ENCODE peak calls at places on chromosomes 4 and X, in nine cellular contexts. S is Peyer's patch, X is AG04450, B is IMR-90, T is suprapubic skin, N is colonic mucosa, V is AG10803, O is astrocyte of the spinal cord, K is adrenal gland. L is an unnamed sample.

GRCh38 chr4:169059294-169060201 is 49.5 kb upstream of the CBR4 start:
- DNase-seq in S (no peak), X (no peak), B (no peak), T (peak), N (no peak), V (peak), O (no peak), K (no peak), L (no peak)

GRCh38 chr4:105714071-105714521 is 5.5 kb downstream of the GSTCD start:
- DNase-seq in S (no peak), X (no peak), B (no peak), T (no peak), N (no peak), V (no peak), O (no peak), K (no peak), L (no peak)

GRCh38 chrX:107154787-107155620 is 36.4 kb upstream of the RBM41 start:
- DNase-seq in S (no peak), X (no peak), B (peak), T (no peak), N (no peak), V (no peak), O (peak), K (no peak), L (no peak)

GRCh38 chr4:170090667-170091052 is 904 bp upstream of the AADAT start:
- DNase-seq in S (no peak), X (no peak), B (peak), T (no peak), N (no peak), V (peak), O (no peak), K (no peak), L (no peak)

GRCh38 chr4:163681208-163681821 is 186.8 kb downstream of the TMA16 start:
- DNase-seq in S (peak), X (no peak), B (peak), T (no peak), N (peak), V (no peak), O (peak), K (peak), L (no peak)

GRCh38 chr4:8871417-8872401 is at the start of gene HMX1:
- DNase-seq in S (no peak), X (no peak), B (no peak), T (no peak), N (no peak), V (no peak), O (no peak), K (no peak), L (no peak)

GRCh38 chr4:131419147-131419546 is 1729.9 kb upstream of the PCDH10 start:
- DNase-seq in S (no peak), X (no peak), B (no peak), T (no peak), N (no peak), V (no peak), O (no peak), K (no peak), L (no peak)

GRCh38 chr4:25927361-25928040 is 13.5 kb downstream of the SMIM20 start:
- DNase-seq in S (no peak), X (no peak), B (no peak), T (no peak), N (no peak), V (no peak), O (no peak), K (no peak), L (no peak)

GRCh38 chrX:4932790-4933189 is 1219.3 kb upstream of the PRKX start:
- DNase-seq in S (no peak), X (no peak), B (no peak), T (no peak), N (no peak), V (no peak), O (peak), K (no peak), L (no peak)

GRCh38 chr4:100988876-100989275 is 358.4 kb downstream of the PPP3CA start:
- DNase-seq in S (no peak), X (no peak), B (no peak), T (no peak), N (no peak), V (peak), O (peak), K (no peak), L (no peak)

GRCh38 chrX:46325312-46325877 is 219.8 kb downstream of the ZNF674 start:
- DNase-seq in S (no peak), X (peak), B (peak), T (no peak), N (no peak), V (peak), O (peak), K (peak), L (no peak)

GRCh38 chr4:106186201-106186600 is 129.8 kb downstream of the TBCK start:
- DNase-seq in S (no peak), X (no peak), B (no peak), T (no peak), N (no peak), V (peak), O (no peak), K (no peak), L (no peak)

GRCh38 chr4:149987330-149987751 is 90.9 kb upstream of the DCLK2 start:
- DNase-seq in S (no peak), X (no peak), B (no peak), T (no peak), N (no peak), V (peak), O (peak), K (no peak), L (no peak)

GRCh38 chr4:165381821-165382373 is 3.1 kb downstream of the CPE start:
- DNase-seq in S (no peak), X (no peak), B (no peak), T (no peak), N (no peak), V (no peak), O (no peak), K (no peak), L (no peak)

GRCh38 chr4:121939690-121940089 is 12.2 kb downstream of the TRPC3 start:
- DNase-seq in S (no peak), X (no peak), B (peak), T (no peak), N (no peak), V (no peak), O (no peak), K (no peak), L (no peak)

GRCh38 chr4:41070516-41071281 is 143.6 kb downstream of the APBB2 start:
- DNase-seq in S (no peak), X (no peak), B (peak), T (no peak), N (no peak), V (peak), O (no peak), K (no peak), L (no peak)

GRCh38 chr4:3197366-3198105 is 51.4 kb upstream of the MSANTD1 start:
- DNase-seq in S (no peak), X (no peak), B (no peak), T (peak), N (no peak), V (no peak), O (no peak), K (no peak), L (no peak)

GRCh38 chrX:80817002-80817401 is 7.3 kb upstream of the BRWD3 start:
- DNase-seq in S (no peak), X (no peak), B (no peak), T (no peak), N (no peak), V (peak), O (peak), K (no peak), L (no peak)

GRCh38 chrX:155997436-155997835 is at the start of gene IL9R:
- DNase-seq in S (no peak), X (no peak), B (no peak), T (no peak), N (no peak), V (no peak), O (no peak), K (no peak), L (peak)

GRCh38 chr4:178140326-178140915 is 698.2 kb upstream of the AGA start:
- DNase-seq in S (no peak), X (no peak), B (no peak), T (no peak), N (no peak), V (no peak), O (no peak), K (no peak), L (no peak)

GRCh38 chr4:40199999-40200880 is 3.4 kb downstream of the RHOH start:
- DNase-seq in S (peak), X (no peak), B (peak), T (no peak), N (no peak), V (peak), O (peak), K (no peak), L (peak)

GRCh38 chrX:119228506-119229290 is 7.4 kb upstream of the PGRMC1 start:
- DNase-seq in S (no peak), X (peak), B (peak), T (no peak), N (no peak), V (peak), O (peak), K (peak), L (no peak)

GRCh38 chrX:147069926-147070325 is 255.4 kb upstream of the CXorf51A start:
- DNase-seq in S (no peak), X (no peak), B (no peak), T (no peak), N (no peak), V (no peak), O (no peak), K (no peak), L (no peak)

GRCh38 chr4:133263082-133263481 is 114.0 kb downstream of the PCDH10 start:
- DNase-seq in S (no peak), X (no peak), B (no peak), T (no peak), N (no peak), V (no peak), O (no peak), K (no peak), L (no peak)

GRCh38 chr4:163930086-163930485 is 435.6 kb downstream of the TMA16 start:
- DNase-seq in S (no peak), X (no peak), B (no peak), T (no peak), N (no peak), V (no peak), O (no peak), K (no peak), L (no peak)

GRCh38 chr4:54661156-54661555 is 3.4 kb downstream of the KIT start:
- DNase-seq in S (no peak), X (no peak), B (peak), T (no peak), N (no peak), V (peak), O (peak), K (no peak), L (no peak)

GRCh38 chr4:1026115-1026514 is 14.7 kb downstream of the FGFRL1 start:
- DNase-seq in S (peak), X (no peak), B (peak), T (no peak), N (peak), V (no peak), O (no peak), K (peak), L (peak)

GRCh38 chr4:152197211-152197610 is 338.7 kb downstream of the FBXW7 start:
- DNase-seq in S (no peak), X (no peak), B (no peak), T (no peak), N (no peak), V (no peak), O (no peak), K (no peak), L (no peak)

GRCh38 chr4:155392486-155393184 is 15.9 kb upstream of the MAP9 start:
- DNase-seq in S (no peak), X (peak), B (peak), T (no peak), N (no peak), V (peak), O (peak), K (no peak), L (no peak)

GRCh38 chr4:187732524-187732923 is 263.0 kb upstream of the ZFP42 start:
- DNase-seq in S (no peak), X (no peak), B (peak), T (no peak), N (no peak), V (no peak), O (no peak), K (no peak), L (no peak)

GRCh38 chr4:89316931-89317366 is 9.3 kb upstream of the GPRIN3 start:
- DNase-seq in S (no peak), X (no peak), B (peak), T (no peak), N (no peak), V (peak), O (peak), K (no peak), L (no peak)

GRCh38 chrX:47573334-47574095 is 8.7 kb upstream of the TIMP1 start:
- DNase-seq in S (no peak), X (no peak), B (peak), T (peak), N (peak), V (peak), O (peak), K (peak), L (no peak)

GRCh38 chr4:7384929-7385890 is 49.5 kb downstream of the PSAPL1 start:
- DNase-seq in S (no peak), X (no peak), B (no peak), T (peak), N (no peak), V (no peak), O (no peak), K (no peak), L (no peak)

GRCh38 chr4:160283081-160283480 is 1180.2 kb downstream of the RAPGEF2 start:
- DNase-seq in S (no peak), X (no peak), B (no peak), T (no peak), N (no peak), V (no peak), O (no peak), K (no peak), L (no peak)

GRCh38 chrX:130098202-130098552 is 12.1 kb downstream of the ELF4 start:
- DNase-seq in S (no peak), X (no peak), B (no peak), T (no peak), N (no peak), V (no peak), O (no peak), K (no peak), L (no peak)

GRCh38 chr4:150355404-150355803 is 226.5 kb upstream of the MAB21L2 start:
- DNase-seq in S (no peak), X (no peak), B (no peak), T (no peak), N (no peak), V (no peak), O (no peak), K (no peak), L (no peak)

GRCh38 chrX:120727911-120728310 is 98.1 kb upstream of the C1GALT1C1 start:
- DNase-seq in S (no peak), X (no peak), B (no peak), T (no peak), N (no peak), V (peak), O (no peak), K (no peak), L (no peak)

DNA sequence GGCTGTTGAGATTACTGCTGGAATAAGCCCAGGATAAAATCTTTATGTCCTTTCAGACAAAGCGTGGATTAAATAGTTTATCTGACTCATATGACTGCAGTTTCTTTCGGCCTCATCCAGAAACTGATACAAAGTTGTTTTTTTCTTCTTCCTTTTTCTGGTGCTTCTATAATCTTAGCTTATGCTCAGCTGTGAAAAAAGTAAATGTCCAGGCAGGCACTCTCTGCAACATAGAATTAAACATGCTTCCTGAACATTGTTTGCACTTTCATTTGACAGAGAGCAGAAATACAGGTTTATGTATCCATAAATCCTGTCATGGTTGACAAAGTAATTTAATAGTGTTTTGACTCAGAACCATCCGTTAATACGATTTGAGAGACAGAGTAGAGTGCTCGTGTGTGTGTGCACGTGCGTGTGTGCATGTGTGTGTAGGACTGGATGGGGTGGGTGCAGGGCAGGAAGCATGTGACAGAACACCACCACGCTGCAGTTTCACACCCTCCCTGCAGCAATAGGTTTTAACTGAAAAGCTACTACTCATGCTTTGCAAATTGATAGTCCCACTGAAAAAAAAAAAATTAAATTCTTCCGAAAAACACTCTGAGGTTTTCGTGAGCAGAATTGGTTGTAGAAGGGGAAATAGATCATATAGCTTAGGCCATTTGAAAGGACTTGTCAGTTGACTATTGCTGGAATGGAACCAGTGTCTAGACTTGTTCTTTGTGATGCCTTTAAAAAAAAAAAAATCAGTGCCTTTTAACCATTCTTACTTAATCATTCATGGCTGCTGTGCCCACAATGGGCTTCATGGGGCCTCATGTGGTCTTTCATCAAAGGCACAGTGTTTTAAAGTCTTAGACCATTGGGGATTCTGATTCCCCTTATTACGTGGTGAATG is 139.0 kb downstream of the AFF1 start:
- DNase-seq in S (peak), X (no peak), B (peak), T (no peak), N (peak), V (no peak), O (peak), K (no peak), L (peak)
- H3K4me3 ChIP-seq in S (no peak), X (no peak), B (no peak), T (no peak), N (no peak), V (no peak), O (no peak), K (peak), L (peak)

GRCh38 chr4:71568131-71568530 is 215.7 kb downstream of the GC start:
- DNase-seq in S (no peak), X (no peak), B (no peak), T (no peak), N (no peak), V (no peak), O (no peak), K (no peak), L (no peak)
- TF ChIP-seq CTCF in S (no peak), X (no peak), B (no peak), T (no peak), N (no peak), V (no peak), O (no peak), K (no peak), L (no peak)

GRCh38 chrX:3711331-3711917 is 2.0 kb downstream of the PRKX start:
- DNase-seq in S (peak), X (no peak), B (no peak), T (no peak), N (peak), V (no peak), O (no peak), K (no peak), L (peak)
- H3K4me3 ChIP-seq in S (peak), X (peak), B (peak), T (peak), N (peak), V (peak), O (peak), K (no peak), L (peak)

GRCh38 chr4:23613782-23614181 is 276.1 kb downstream of the PPARGC1A start:
- DNase-seq in S (no peak), X (no peak), B (peak), T (no peak), N (no peak), V (no peak), O (no peak), K (no peak), L (no peak)

GRCh38 chr4:23614284-23614892 is 275.5 kb downstream of the PPARGC1A start:
- DNase-seq in S (no peak), X (no peak), B (peak), T (no peak), N (no peak), V (peak), O (peak), K (peak), L (no peak)
- TF ChIP-seq CTCF in S (no peak), X (peak), B (peak), T (no peak), N (no peak), V (peak), O (peak), K (peak), L (peak)

DNA sequence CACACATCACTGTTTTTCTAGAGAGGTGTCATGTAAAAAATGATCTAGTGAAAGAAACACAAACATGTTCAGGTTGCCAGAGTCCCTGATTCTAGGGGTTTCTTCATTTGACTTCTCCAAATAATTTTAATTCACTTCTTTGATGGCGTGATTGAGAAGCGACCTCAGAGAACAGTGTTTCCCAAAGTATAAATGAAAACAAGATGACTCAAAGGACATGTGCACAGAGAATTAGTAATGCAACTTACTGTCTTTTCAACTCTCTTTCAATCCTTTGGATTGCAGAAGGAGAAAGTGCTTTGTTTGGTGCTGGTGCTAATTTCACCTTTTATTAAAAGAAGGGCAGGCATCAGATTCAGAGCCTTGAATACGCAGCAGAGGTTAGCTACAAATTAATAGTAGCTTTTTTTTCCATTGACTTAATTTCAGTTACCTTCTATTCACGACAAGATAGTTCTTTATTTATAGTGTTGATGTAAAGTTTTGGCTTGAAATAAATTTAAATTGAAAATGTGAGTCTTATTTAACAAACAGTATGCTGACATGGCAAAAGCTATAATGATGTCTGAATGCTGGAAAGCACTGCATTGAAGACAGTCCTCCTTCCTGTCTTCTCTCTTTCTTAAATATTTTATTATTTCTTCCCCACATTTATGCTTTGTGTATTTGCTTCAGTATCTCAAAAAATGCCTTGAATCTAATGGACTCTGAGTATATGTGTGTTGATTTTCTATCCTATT is 85.1 kb downstream of the SLC10A7 start:
- DNase-seq in S (no peak), X (no peak), B (peak), T (no peak), N (no peak), V (peak), O (peak), K (no peak), L (no peak)
- H3K4me3 ChIP-seq in S (no peak), X (no peak), B (no peak), T (no peak), N (no peak), V (no peak), O (no peak), K (no peak), L (no peak)

GRCh38 chrX:39065051-39065871 is 264.0 kb downstream of the MID1IP1 start:
- DNase-seq in S (no peak), X (no peak), B (no peak), T (no peak), N (no peak), V (no peak), O (no peak), K (no peak), L (no peak)

GRCh38 chrX:39059866-39060265 is 258.6 kb downstream of the MID1IP1 start:
- DNase-seq in S (no peak), X (no peak), B (no peak), T (no peak), N (no peak), V (no peak), O (no peak), K (no peak), L (no peak)

GRCh38 chrX:39063702-39064101 is 262.4 kb downstream of the MID1IP1 start:
- DNase-seq in S (no peak), X (no peak), B (no peak), T (no peak), N (no peak), V (no peak), O (no peak), K (no peak), L (no peak)

GRCh38 chrX:39058724-39059123 is 257.5 kb downstream of the MID1IP1 start:
- DNase-seq in S (no peak), X (no peak), B (no peak), T (no peak), N (no peak), V (no peak), O (no peak), K (no peak), L (no peak)

DNA sequence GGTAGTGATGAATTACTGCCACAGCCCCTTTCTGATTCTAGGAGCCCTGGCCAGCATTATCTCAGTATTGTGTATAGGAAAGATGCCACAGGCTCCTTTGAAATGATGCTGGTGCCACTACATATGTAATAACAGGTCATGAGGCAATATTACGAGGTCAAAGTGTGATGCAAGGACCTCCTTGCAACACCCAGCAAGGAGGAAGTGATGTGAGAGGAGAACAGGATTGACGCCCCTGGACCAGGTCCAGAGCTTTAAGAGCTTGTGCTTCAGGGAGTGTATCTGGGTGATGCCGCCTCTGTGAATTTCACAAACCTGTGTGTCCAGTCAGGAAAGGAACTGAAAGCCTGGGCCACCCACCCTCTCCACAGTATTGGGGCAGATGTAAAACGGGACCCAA is 261.8 kb downstream of the MID1IP1 start:
- DNase-seq in S (no peak), X (no peak), B (no peak), T (peak), N (peak), V (no peak), O (no peak), K (peak), L (no peak)
- TF ChIP-seq CTCF in S (no peak), X (no peak), B (no peak), T (no peak), N (no peak), V (no peak), O (no peak), K (no peak), L (no peak)